ENCODE peak calls at places on chromosome 12, in seven cellular contexts. M, J, S, D, R, G and N are unnamed samples.

GRCh38 chr12:114668151-114668891 is 15.7 kb downstream of the TBX3 start:
- DNase-seq in M (peak), J (peak), S (peak), D (peak), R (no peak), G (no peak), N (peak)

GRCh38 chr12:57127101-57127709 is 1.1 kb upstream of the LRP1 start:
- DNase-seq in M (no peak), J (peak), S (no peak), D (no peak), R (peak), G (peak), N (no peak)

GRCh38 chr12:18819471-18819870 is 81.6 kb downstream of the CAPZA3 start:
- DNase-seq in M (no peak), J (no peak), S (no peak), D (no peak), R (no peak), G (no peak), N (no peak)

GRCh38 chr12:752673-753400 is 458 bp downstream of the WNK1 start:
- DNase-seq in M (peak), J (peak), S (peak), D (peak), R (peak), G (peak), N (peak)

GRCh38 chr12:100128509-100128908 is 14.2 kb downstream of the BLTP3B start:
- DNase-seq in M (peak), J (peak), S (peak), D (peak), R (no peak), G (no peak), N (peak)

GRCh38 chr12:105986779-105987686 is 151.7 kb downstream of the NUAK1 start:
- DNase-seq in M (peak), J (no peak), S (peak), D (peak), R (no peak), G (no peak), N (peak)

GRCh38 chr12:51229116-51229515 is 9.5 kb upstream of the DAZAP2 start:
- DNase-seq in M (no peak), J (no peak), S (no peak), D (no peak), R (no peak), G (no peak), N (no peak)

GRCh38 chr12:115960-116915 is 49.7 kb downstream of the IQSEC3 start:
- DNase-seq in M (no peak), J (no peak), S (no peak), D (no peak), R (no peak), G (no peak), N (no peak)

GRCh38 chr12:100576311-100577036 is 3.0 kb downstream of the GAS2L3 start:
- DNase-seq in M (peak), J (no peak), S (peak), D (peak), R (no peak), G (no peak), N (peak)

GRCh38 chr12:103855896-103856657 is 15.0 kb upstream of the NT5DC3 start:
- DNase-seq in M (no peak), J (no peak), S (peak), D (no peak), R (no peak), G (no peak), N (peak)

GRCh38 chr12:1001507-1001906 is 10.5 kb downstream of the ERC1 start:
- DNase-seq in M (no peak), J (no peak), S (no peak), D (no peak), R (no peak), G (no peak), N (no peak)

GRCh38 chr12:75722714-75723200 is 211.3 kb upstream of the KRR1 start:
- DNase-seq in M (peak), J (peak), S (peak), D (peak), R (peak), G (peak), N (peak)

GRCh38 chr12:124451016-124451415 is 116.4 kb downstream of the NCOR2 start:
- DNase-seq in M (no peak), J (no peak), S (no peak), D (no peak), R (no peak), G (no peak), N (no peak)

GRCh38 chr12:79690606-79691298 is at the start of gene PAWR:
- DNase-seq in M (peak), J (peak), S (peak), D (peak), R (peak), G (peak), N (peak)

GRCh38 chr12:102069707-102070106 is 7.9 kb upstream of the WASHC3 start:
- DNase-seq in M (no peak), J (no peak), S (peak), D (no peak), R (no peak), G (no peak), N (no peak)

GRCh38 chr12:130700492-130701401 is 15.4 kb downstream of the RIMBP2 start:
- DNase-seq in M (no peak), J (no peak), S (no peak), D (no peak), R (no peak), G (no peak), N (no peak)

GRCh38 chr12:132257955-132258490 is 71.4 kb downstream of the GALNT9 start:
- DNase-seq in M (no peak), J (no peak), S (no peak), D (no peak), R (no peak), G (no peak), N (no peak)

GRCh38 chr12:9786726-9787339 is 26.1 kb upstream of the CD69 start:
- DNase-seq in M (no peak), J (no peak), S (peak), D (peak), R (no peak), G (no peak), N (no peak)
- H3K4me3 ChIP-seq in M (no peak), J (no peak), S (no peak), D (no peak), R (no peak), G (no peak), N (no peak)

DNA sequence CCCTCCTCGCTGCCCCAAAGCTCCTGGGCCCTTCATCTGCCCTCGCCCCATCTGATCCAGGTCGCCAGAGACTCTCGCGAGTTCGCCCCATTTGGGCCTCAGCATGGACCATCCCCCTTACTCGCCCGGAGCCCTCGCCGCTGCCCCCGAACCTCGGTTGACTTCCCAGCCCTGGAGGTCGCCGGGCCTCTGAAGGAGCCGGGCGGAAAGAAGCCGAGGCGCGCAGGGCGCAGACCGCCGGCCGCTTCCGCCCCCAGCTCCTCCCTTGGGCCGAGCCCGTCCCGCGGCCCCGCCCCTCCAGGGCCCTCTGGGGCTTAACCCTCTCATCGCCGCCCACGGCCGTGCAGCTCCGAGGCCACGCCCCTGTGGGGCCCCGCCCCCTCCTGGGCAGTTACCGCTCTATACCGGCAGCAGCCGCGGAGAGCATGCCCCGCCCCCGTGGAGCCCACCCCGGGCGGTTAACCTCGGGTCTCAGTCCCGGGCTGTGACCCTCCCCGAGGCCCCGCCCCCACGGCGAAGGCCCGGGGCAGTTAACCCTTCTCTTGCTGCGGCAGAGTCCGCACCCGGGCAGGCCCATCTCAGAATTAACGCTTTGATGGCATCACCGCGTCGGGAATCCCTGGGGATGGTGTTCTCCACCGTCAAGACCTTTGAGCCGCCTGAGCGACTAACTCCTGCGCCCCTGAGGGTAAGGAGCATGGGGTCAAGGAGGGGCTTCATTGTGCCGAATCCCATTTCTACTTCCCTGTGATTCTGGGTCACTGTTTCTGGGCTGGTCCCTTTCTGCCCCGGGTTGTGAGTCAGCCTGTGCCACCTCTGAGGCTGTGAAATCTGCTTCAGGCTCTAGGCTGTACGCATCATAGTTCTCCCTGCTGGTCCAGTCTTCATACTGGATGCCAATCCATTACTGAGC is at the start of gene SPSB2:
- DNase-seq in M (peak), J (peak), S (peak), D (peak), R (peak), G (peak), N (peak)
- TF ChIP-seq CTCF in M (no peak), J (no peak), S (no peak), D (no peak), R (no peak), G (no peak), N (no peak)

GRCh38 chr12:70074510-70074909 is 168.7 kb upstream of the CNOT2 start:
- DNase-seq in M (no peak), J (no peak), S (no peak), D (no peak), R (no peak), G (no peak), N (no peak)

GRCh38 chr12:70080577-70080976 is 162.7 kb upstream of the CNOT2 start:
- DNase-seq in M (no peak), J (no peak), S (no peak), D (no peak), R (no peak), G (no peak), N (no peak)

GRCh38 chr12:70082997-70083676 is 160.1 kb upstream of the CNOT2 start:
- DNase-seq in M (no peak), J (no peak), S (no peak), D (no peak), R (no peak), G (no peak), N (no peak)

GRCh38 chr12:70077441-70077840 is 165.8 kb upstream of the CNOT2 start:
- DNase-seq in M (no peak), J (no peak), S (no peak), D (no peak), R (no peak), G (no peak), N (peak)

DNA sequence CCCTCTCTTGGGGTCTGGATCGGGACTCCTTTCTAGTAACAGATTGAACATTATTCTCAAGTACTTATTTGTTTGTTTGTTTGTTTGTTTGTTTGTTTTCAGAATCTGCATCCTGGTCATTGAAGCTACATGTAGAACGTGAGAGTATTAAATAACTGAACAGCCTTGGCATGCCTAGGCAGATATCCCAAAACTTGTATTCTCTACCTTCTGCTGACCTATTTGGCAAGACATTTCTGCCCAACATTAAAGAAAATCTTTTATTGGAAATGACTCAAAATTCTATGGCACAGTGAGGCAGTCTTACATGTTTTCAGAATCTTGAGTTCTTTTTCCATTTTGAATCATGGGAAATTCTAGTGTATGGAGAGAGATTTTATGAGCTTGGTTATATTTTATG is 165.1 kb upstream of the CNOT2 start:
- DNase-seq in M (no peak), J (no peak), S (no peak), D (no peak), R (no peak), G (no peak), N (no peak)
- H3K4me3 ChIP-seq in M (no peak), J (no peak), S (no peak), D (no peak), R (no peak), G (no peak), N (no peak)

DNA sequence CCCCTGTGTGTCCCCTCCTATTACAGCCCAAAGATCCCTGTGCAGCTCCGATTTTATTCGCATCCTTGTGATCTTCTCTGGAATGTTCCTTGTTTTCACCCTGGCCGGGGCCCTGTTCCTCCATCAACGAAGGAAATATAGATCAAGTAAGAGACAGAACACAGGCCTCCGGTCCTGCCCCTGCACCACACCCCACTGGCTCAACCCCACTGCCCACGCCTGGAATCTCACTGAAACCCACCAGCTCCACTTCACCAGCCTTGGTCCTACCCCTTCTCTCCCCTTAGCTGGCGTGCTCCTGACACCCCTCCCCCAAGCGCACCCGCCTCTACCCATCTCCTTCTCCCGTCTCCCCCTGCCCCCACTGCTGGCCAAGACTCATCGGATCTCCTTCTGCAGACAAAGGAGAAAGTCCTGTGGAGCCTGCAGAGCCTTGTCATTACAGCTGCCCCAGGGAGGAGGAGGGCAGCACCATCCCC is 934 bp upstream of the TAPBPL start:
- DNase-seq in M (no peak), J (peak), S (no peak), D (no peak), R (no peak), G (no peak), N (no peak)
- TF ChIP-seq CTCF in M (no peak), J (no peak), S (no peak), D (no peak), R (no peak), G (no peak), N (no peak)

GRCh38 chr12:11754256-11754655 is 104.8 kb downstream of the ETV6 start:
- DNase-seq in M (no peak), J (no peak), S (peak), D (no peak), R (no peak), G (no peak), N (no peak)
- H3K4me3 ChIP-seq in M (no peak), J (no peak), S (no peak), D (no peak), R (no peak), G (no peak), N (no peak)

GRCh38 chr12:53840316-53840715 is 88.5 kb upstream of the CISTR start:
- DNase-seq in M (no peak), J (no peak), S (no peak), D (no peak), R (no peak), G (no peak), N (no peak)

GRCh38 chr12:53844989-53845836 is 93.4 kb upstream of the HOXC13 start:
- DNase-seq in M (peak), J (no peak), S (no peak), D (no peak), R (no peak), G (no peak), N (peak)

GRCh38 chr12:53842686-53843085 is 90.9 kb upstream of the CISTR start:
- DNase-seq in M (no peak), J (no peak), S (no peak), D (no peak), R (no peak), G (no peak), N (no peak)

GRCh38 chr12:53845932-53846331 is 92.7 kb upstream of the HOXC13 start:
- DNase-seq in M (no peak), J (no peak), S (no peak), D (no peak), R (no peak), G (no peak), N (no peak)

DNA sequence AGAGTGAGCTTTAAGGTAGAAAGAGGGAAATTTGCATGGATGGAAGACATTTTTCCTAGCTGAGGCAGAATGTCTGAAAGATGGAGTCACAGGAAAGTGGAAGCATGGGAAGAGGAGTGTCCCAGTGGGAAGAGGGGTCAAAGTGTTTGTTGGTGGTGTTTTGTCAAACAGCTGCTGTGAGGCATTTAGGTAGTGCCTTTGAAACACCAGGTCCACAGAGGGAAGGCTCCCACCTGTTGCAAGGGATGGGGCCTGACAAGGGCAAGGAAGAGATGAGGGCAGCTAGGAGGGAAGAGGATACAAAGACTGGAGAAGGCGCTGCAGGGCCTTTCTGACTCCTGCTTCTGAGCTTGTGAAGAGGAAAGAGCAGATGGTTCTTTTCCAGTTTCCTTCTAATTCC is 91.8 kb upstream of the CISTR start:
- DNase-seq in M (no peak), J (no peak), S (no peak), D (no peak), R (no peak), G (no peak), N (no peak)
- TF ChIP-seq CTCF in M (no peak), J (no peak), S (no peak), D (no peak), R (no peak), G (no peak), N (no peak)

GRCh38 chr12:109779382-109779781 is 53.8 kb downstream of the TRPV4 start:
- DNase-seq in M (no peak), J (peak), S (no peak), D (no peak), R (no peak), G (peak), N (no peak)

GRCh38 chr12:109778684-109779083 is 54.5 kb downstream of the TRPV4 start:
- DNase-seq in M (no peak), J (no peak), S (no peak), D (no peak), R (no peak), G (no peak), N (no peak)

GRCh38 chr12:109775172-109775881 is 57.9 kb downstream of the TRPV4 start:
- DNase-seq in M (peak), J (peak), S (peak), D (peak), R (peak), G (peak), N (peak)

GRCh38 chr12:109776624-109777023 is 56.6 kb downstream of the TRPV4 start:
- DNase-seq in M (no peak), J (no peak), S (no peak), D (no peak), R (no peak), G (no peak), N (no peak)

DNA sequence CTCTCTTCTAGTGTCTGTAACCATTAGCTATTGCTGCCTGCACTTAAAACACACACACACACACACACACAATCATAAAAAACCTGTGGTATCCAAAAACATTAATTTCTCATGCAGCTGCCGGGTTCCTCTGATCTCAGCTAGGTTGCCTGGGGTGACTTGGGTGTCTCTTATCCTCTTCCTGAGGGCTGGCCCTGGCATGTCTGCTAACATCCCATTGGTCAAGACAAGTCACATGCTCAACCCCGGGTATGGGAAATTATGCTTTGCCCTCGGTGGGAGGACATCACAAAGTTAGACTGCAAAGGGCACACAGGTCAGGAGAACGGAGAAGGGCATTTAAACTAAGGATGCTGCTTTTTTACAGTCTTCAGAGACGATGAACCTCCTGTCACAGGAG is 55.7 kb downstream of the TRPV4 start:
- DNase-seq in M (peak), J (peak), S (peak), D (no peak), R (no peak), G (peak), N (peak)
- H3K4me3 ChIP-seq in M (no peak), J (no peak), S (no peak), D (no peak), R (no peak), G (peak), N (no peak)